ENCODE peak calls at places on chromosomes 12 and 14, in six cellular contexts. One of them, this sample, is unnamed.

GRCh38 chr14:103547941-103548462 is 14.5 kb downstream of the BAG5 start:
- DNase-seq in transverse colon: no peak
- DNase-seq in tibial artery: no peak
- DNase-seq in cardiac fibroblast: no peak
- DNase-seq in neural crest cell: no peak
- DNase-seq in stomach: no peak
- DNase-seq in this sample: no peak

GRCh38 chr12:23193552-23193951 is 568.6 kb downstream of the ETNK1 start:
- DNase-seq in transverse colon: no peak
- DNase-seq in tibial artery: no peak
- DNase-seq in cardiac fibroblast: no peak
- DNase-seq in neural crest cell: no peak
- DNase-seq in stomach: no peak
- DNase-seq in this sample: no peak

GRCh38 chr12:100017056-100017455 is 32.3 kb upstream of the ANKS1B start:
- DNase-seq in transverse colon: no peak
- DNase-seq in tibial artery: no peak
- DNase-seq in cardiac fibroblast: peak; percentile 24
- DNase-seq in neural crest cell: no peak
- DNase-seq in stomach: no peak
- DNase-seq in this sample: no peak

GRCh38 chr14:36067428-36068187 is 108.9 kb downstream of the PTCSC3 start:
- DNase-seq in transverse colon: no peak
- DNase-seq in tibial artery: no peak
- DNase-seq in cardiac fibroblast: no peak
- DNase-seq in neural crest cell: no peak
- DNase-seq in stomach: no peak
- DNase-seq in this sample: no peak

GRCh38 chr12:44015333-44015941 is 179.6 kb downstream of the TMEM117 start:
- DNase-seq in transverse colon: no peak
- DNase-seq in tibial artery: no peak
- DNase-seq in cardiac fibroblast: peak; percentile 71
- DNase-seq in neural crest cell: no peak
- DNase-seq in stomach: no peak
- DNase-seq in this sample: no peak

GRCh38 chr12:132886529-132887477 is 602 bp downstream of the CHFR start:
- DNase-seq in transverse colon: peak; percentile 20
- DNase-seq in tibial artery: no peak
- DNase-seq in cardiac fibroblast: peak; percentile 36
- DNase-seq in neural crest cell: no peak
- DNase-seq in stomach: peak; percentile 27
- DNase-seq in this sample: peak; percentile 25

GRCh38 chr12:53862831-53863230 is 75.8 kb upstream of the HOXC13 start:
- DNase-seq in transverse colon: no peak
- DNase-seq in tibial artery: no peak
- DNase-seq in cardiac fibroblast: peak; percentile 58
- DNase-seq in neural crest cell: no peak
- DNase-seq in stomach: no peak
- DNase-seq in this sample: no peak

GRCh38 chr12:79561401-79562132 is 129.2 kb downstream of the PAWR start:
- DNase-seq in transverse colon: no peak
- DNase-seq in tibial artery: no peak
- DNase-seq in cardiac fibroblast: no peak
- DNase-seq in neural crest cell: no peak
- DNase-seq in stomach: no peak
- DNase-seq in this sample: no peak

GRCh38 chr12:54286042-54286931 is 5.8 kb downstream of the HNRNPA1 start:
- DNase-seq in transverse colon: no peak
- DNase-seq in tibial artery: no peak
- DNase-seq in cardiac fibroblast: no peak
- DNase-seq in neural crest cell: no peak
- DNase-seq in stomach: no peak
- DNase-seq in this sample: no peak

GRCh38 chr14:31230559-31230958 is 23.0 kb upstream of the HECTD1 start:
- DNase-seq in transverse colon: no peak
- DNase-seq in tibial artery: no peak
- DNase-seq in cardiac fibroblast: no peak
- DNase-seq in neural crest cell: no peak
- DNase-seq in stomach: no peak
- DNase-seq in this sample: no peak

GRCh38 chr14:96616168-96616681 is 114.0 kb downstream of the PAPOLA start:
- DNase-seq in transverse colon: no peak
- DNase-seq in tibial artery: no peak
- DNase-seq in cardiac fibroblast: no peak
- DNase-seq in neural crest cell: no peak
- DNase-seq in stomach: no peak
- DNase-seq in this sample: no peak

GRCh38 chr12:75953312-75953906 is 78.2 kb downstream of the PHLDA1 start:
- DNase-seq in transverse colon: no peak
- DNase-seq in tibial artery: no peak
- DNase-seq in cardiac fibroblast: peak; percentile 70
- DNase-seq in neural crest cell: no peak
- DNase-seq in stomach: no peak
- DNase-seq in this sample: no peak

GRCh38 chr14:105849933-105850626 is 323.7 kb downstream of the TMEM121 start:
- DNase-seq in transverse colon: no peak
- DNase-seq in tibial artery: no peak
- DNase-seq in cardiac fibroblast: no peak
- DNase-seq in neural crest cell: no peak
- DNase-seq in stomach: no peak
- DNase-seq in this sample: no peak

GRCh38 chr14:97977711-97978261 is 1180.6 kb downstream of the VRK1 start:
- DNase-seq in transverse colon: peak; percentile 75
- DNase-seq in tibial artery: peak; percentile 45
- DNase-seq in cardiac fibroblast: no peak
- DNase-seq in neural crest cell: no peak
- DNase-seq in stomach: peak; percentile 59
- DNase-seq in this sample: peak; percentile 86

DNA sequence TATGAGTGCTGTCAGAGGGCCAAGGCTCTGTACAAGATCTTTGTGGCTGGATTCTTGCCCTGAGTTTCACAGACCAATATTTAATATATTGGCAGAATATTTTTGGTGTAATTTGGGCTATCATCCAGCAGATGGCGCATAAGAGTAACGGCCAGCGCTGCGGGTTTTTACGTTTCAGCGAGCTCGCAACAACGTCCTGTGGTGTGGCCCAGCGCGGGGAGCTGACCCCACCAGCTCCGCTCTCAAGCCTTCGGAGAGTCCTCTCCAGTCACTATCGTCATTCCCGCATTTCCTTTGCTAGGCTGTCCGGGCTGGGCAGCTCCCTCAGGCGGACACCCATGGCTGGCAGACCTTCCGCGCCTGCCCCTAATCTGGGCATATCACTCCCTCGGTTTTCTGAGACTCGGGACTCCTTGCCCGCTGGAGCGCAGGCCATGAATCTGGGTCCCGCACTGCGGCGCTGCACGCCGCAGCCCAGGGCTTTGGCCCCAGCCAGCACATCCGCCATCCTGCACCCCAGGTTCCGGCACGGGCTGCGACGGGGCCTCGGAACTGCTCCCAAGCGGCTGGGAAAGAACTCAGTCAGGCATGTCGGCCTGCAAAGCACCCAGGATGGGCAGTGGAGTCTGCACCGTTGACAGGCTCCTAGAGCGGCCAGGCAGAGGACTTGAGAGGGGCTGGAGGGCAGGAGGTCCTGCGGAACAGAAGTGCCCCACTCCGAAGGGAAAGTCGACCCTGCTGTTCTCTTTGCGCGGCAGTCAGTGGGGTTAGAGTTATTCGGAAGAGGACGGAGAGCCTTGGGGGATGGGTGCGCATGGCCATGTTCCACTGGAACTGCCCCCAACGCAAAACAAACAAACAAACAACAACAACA is 18.4 kb downstream of the OLR1 start:
- DNase-seq in transverse colon: peak; percentile 64
- DNase-seq in tibial artery: peak; percentile 42
- DNase-seq in cardiac fibroblast: peak; percentile 74
- DNase-seq in neural crest cell: peak; percentile 66
- DNase-seq in stomach: peak; percentile 73
- DNase-seq in this sample: peak; percentile 59
- TF ChIP-seq CTCF in transverse colon: peak; percentile 89
- TF ChIP-seq CTCF in tibial artery: peak; percentile 70
- TF ChIP-seq CTCF in cardiac fibroblast: peak; percentile 78
- TF ChIP-seq CTCF in neural crest cell: peak; percentile 98
- TF ChIP-seq CTCF in stomach: peak; percentile 84
- TF ChIP-seq CTCF in this sample: peak; percentile 77

GRCh38 chr12:21987786-21988185 is 46.6 kb upstream of the ABCC9 start:
- DNase-seq in transverse colon: no peak
- DNase-seq in tibial artery: no peak
- DNase-seq in cardiac fibroblast: no peak
- DNase-seq in neural crest cell: no peak
- DNase-seq in stomach: no peak
- DNase-seq in this sample: no peak

GRCh38 chr12:21991526-21991925 is 50.3 kb upstream of the ABCC9 start:
- DNase-seq in transverse colon: no peak
- DNase-seq in tibial artery: no peak
- DNase-seq in cardiac fibroblast: no peak
- DNase-seq in neural crest cell: no peak
- DNase-seq in stomach: no peak
- DNase-seq in this sample: no peak

GRCh38 chr12:21988619-21989018 is 47.4 kb upstream of the ABCC9 start:
- DNase-seq in transverse colon: no peak
- DNase-seq in tibial artery: no peak
- DNase-seq in cardiac fibroblast: no peak
- DNase-seq in neural crest cell: no peak
- DNase-seq in stomach: no peak
- DNase-seq in this sample: no peak

GRCh38 chr12:21992823-21993222 is 51.6 kb upstream of the ABCC9 start:
- DNase-seq in transverse colon: peak; percentile 35
- DNase-seq in tibial artery: no peak
- DNase-seq in cardiac fibroblast: peak; percentile 13
- DNase-seq in neural crest cell: no peak
- DNase-seq in stomach: no peak
- DNase-seq in this sample: no peak

DNA sequence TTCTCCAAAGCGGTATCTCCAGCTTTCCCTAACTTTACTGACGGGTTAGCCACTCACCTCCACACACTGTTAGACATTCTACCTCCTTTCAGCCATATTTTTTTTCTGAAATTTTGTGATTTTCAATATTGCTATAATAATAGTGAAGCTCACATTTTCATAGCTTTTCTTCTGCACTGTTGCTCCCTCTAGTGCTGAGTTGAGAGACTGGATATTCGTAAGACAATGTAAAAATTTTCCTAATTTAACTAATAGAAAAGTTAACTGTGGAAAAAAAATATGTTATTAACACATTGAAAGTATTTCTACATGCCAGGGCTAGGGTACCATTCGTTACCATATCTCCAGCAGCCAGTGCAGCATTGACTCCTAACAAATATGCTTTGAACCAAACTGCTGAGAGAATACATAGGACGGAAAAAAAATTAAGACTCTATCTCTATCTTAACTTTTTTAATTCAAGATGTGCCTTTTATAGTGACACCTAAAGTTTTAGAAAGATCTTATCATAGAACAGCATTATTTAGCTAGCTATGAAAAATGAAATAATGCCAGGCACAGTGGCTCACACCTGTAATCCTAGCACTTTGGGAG is 48.7 kb upstream of the ABCC9 start:
- DNase-seq in transverse colon: no peak
- DNase-seq in tibial artery: no peak
- DNase-seq in cardiac fibroblast: peak; percentile 78
- DNase-seq in neural crest cell: no peak
- DNase-seq in stomach: no peak
- DNase-seq in this sample: peak; percentile 21
- TF ChIP-seq CTCF in transverse colon: peak; percentile 30
- TF ChIP-seq CTCF in tibial artery: peak; percentile 60
- TF ChIP-seq CTCF in cardiac fibroblast: peak; percentile 59
- TF ChIP-seq CTCF in neural crest cell: peak; percentile 84
- TF ChIP-seq CTCF in stomach: peak; percentile 36
- TF ChIP-seq CTCF in this sample: peak; percentile 66

GRCh38 chr14:77028384-77029246 is at the start of gene IRF2BPL:
- DNase-seq in transverse colon: peak; percentile 99
- DNase-seq in tibial artery: peak; percentile 99
- DNase-seq in cardiac fibroblast: peak; percentile 98
- DNase-seq in neural crest cell: peak; percentile 90
- DNase-seq in stomach: peak; percentile 98
- DNase-seq in this sample: peak; percentile 99

GRCh38 chr14:77027538-77028383 is 747 bp downstream of the IRF2BPL start:
- DNase-seq in transverse colon: peak; percentile 75
- DNase-seq in tibial artery: peak; percentile 73
- DNase-seq in cardiac fibroblast: peak; percentile 69
- DNase-seq in neural crest cell: peak; percentile 41
- DNase-seq in stomach: peak; percentile 64
- DNase-seq in this sample: peak; percentile 85

GRCh38 chr14:77026166-77026929 is 2.2 kb downstream of the IRF2BPL start:
- DNase-seq in transverse colon: no peak
- DNase-seq in tibial artery: peak; percentile 42
- DNase-seq in cardiac fibroblast: peak; percentile 68
- DNase-seq in neural crest cell: no peak
- DNase-seq in stomach: peak; percentile 52
- DNase-seq in this sample: peak; percentile 39

GRCh38 chr14:77025744-77026165 is 2.8 kb downstream of the IRF2BPL start:
- DNase-seq in transverse colon: no peak
- DNase-seq in tibial artery: no peak
- DNase-seq in cardiac fibroblast: peak; percentile 28
- DNase-seq in neural crest cell: no peak
- DNase-seq in stomach: no peak
- DNase-seq in this sample: no peak

GRCh38 chr14:77026930-77027537 is 1.5 kb downstream of the IRF2BPL start:
- DNase-seq in transverse colon: no peak
- DNase-seq in tibial artery: no peak
- DNase-seq in cardiac fibroblast: peak; percentile 63
- DNase-seq in neural crest cell: peak; percentile 45
- DNase-seq in stomach: peak; percentile 54
- DNase-seq in this sample: peak; percentile 41
- TF ChIP-seq CTCF in transverse colon: peak; percentile 34
- TF ChIP-seq CTCF in tibial artery: no peak
- TF ChIP-seq CTCF in cardiac fibroblast: no peak
- TF ChIP-seq CTCF in neural crest cell: peak; percentile 26
- TF ChIP-seq CTCF in stomach: no peak
- TF ChIP-seq CTCF in this sample: peak; percentile 21

GRCh38 chr14:50954811-50955372 is 10.6 kb upstream of the PYGL start:
- DNase-seq in transverse colon: no peak
- DNase-seq in tibial artery: no peak
- DNase-seq in cardiac fibroblast: peak; percentile 86
- DNase-seq in neural crest cell: no peak
- DNase-seq in stomach: no peak
- DNase-seq in this sample: no peak
- TF ChIP-seq CTCF in transverse colon: peak; percentile 60
- TF ChIP-seq CTCF in tibial artery: peak; percentile 64
- TF ChIP-seq CTCF in cardiac fibroblast: peak; percentile 74
- TF ChIP-seq CTCF in neural crest cell: peak; percentile 73
- TF ChIP-seq CTCF in stomach: peak; percentile 44
- TF ChIP-seq CTCF in this sample: peak; percentile 67